ENCODE peak calls at places on chromosomes 4 and X, in ten cellular contexts. M, F, U, B, S, X, V, Y, G and Q are unnamed samples.

GRCh38 chr4:143431526-143432257 is 81.8 kb upstream of the SMARCA5 start:
- DNase-seq in M (no peak), F (no peak), U (no peak), B (no peak), S (no peak), X (no peak), V (no peak), Y (no peak), G (no peak), Q (no peak)

GRCh38 chr4:125319311-125319710 is 4.6 kb downstream of the FAT4 start:
- DNase-seq in M (no peak), F (no peak), U (no peak), B (no peak), S (no peak), X (no peak), V (no peak), Y (no peak), G (no peak), Q (no peak)

GRCh38 chr4:128832253-128832641 is 22.7 kb downstream of the JADE1 start:
- DNase-seq in M (no peak), F (no peak), U (no peak), B (no peak), S (no peak), X (no peak), V (no peak), Y (no peak), G (no peak), Q (no peak)

GRCh38 chr4:19178835-19179234 is 1072.9 kb upstream of the SLIT2 start:
- DNase-seq in M (no peak), F (no peak), U (no peak), B (no peak), S (no peak), X (no peak), V (no peak), Y (no peak), G (no peak), Q (no peak)

GRCh38 chr4:65861993-65862392 is 191.7 kb upstream of the EPHA5 start:
- DNase-seq in M (no peak), F (no peak), U (no peak), B (no peak), S (no peak), X (no peak), V (no peak), Y (no peak), G (no peak), Q (no peak)

GRCh38 chr4:189656551-189657165 is 284.0 kb upstream of the FRG1 start:
- DNase-seq in M (no peak), F (no peak), U (no peak), B (no peak), S (no peak), X (no peak), V (no peak), Y (no peak), G (no peak), Q (no peak)

GRCh38 chrX:53290441-53291041 is 9.2 kb upstream of the IQSEC2 start:
- DNase-seq in M (no peak), F (no peak), U (no peak), B (no peak), S (no peak), X (no peak), V (no peak), Y (no peak), G (no peak), Q (no peak)

GRCh38 chrX:142089193-142089592 is 115.9 kb downstream of the MAGEC2 start:
- DNase-seq in M (no peak), F (no peak), U (no peak), B (no peak), S (peak), X (no peak), V (peak), Y (no peak), G (no peak), Q (no peak)

GRCh38 chr4:119628281-119629141 is at the start of gene PDE5A:
- DNase-seq in M (peak), F (no peak), U (peak), B (peak), S (peak), X (peak), V (peak), Y (peak), G (peak), Q (peak)

GRCh38 chr4:7614350-7614949 is 179.7 kb upstream of the PSAPL1 start:
- DNase-seq in M (no peak), F (no peak), U (no peak), B (no peak), S (no peak), X (no peak), V (no peak), Y (no peak), G (no peak), Q (no peak)

GRCh38 chrX:40083979-40084359 is 13.8 kb downstream of the BCOR start:
- DNase-seq in M (no peak), F (no peak), U (no peak), B (no peak), S (no peak), X (no peak), V (no peak), Y (no peak), G (no peak), Q (no peak)

GRCh38 chr4:130419576-130419975 is 1323.6 kb downstream of the C4orf33 start:
- DNase-seq in M (no peak), F (no peak), U (no peak), B (no peak), S (no peak), X (no peak), V (peak), Y (no peak), G (no peak), Q (no peak)

GRCh38 chr4:188428935-188429334 is 289.7 kb downstream of the TRIML1 start:
- DNase-seq in M (no peak), F (no peak), U (no peak), B (no peak), S (peak), X (no peak), V (peak), Y (no peak), G (no peak), Q (no peak)